ENCODE peak calls at places on chromosomes 7 and 10, in five cellular contexts. K is astrocyte of the spinal cord, A is heart right ventricle, H is B cell, Z is left ventricle myocardium inferior. R is an unnamed sample.

GRCh38 chr10:62613429-62613828 is 191.1 kb upstream of the ADO start:
- DNase-seq in K (peak; percentile 61), A (no peak), H (no peak), Z (no peak), R (no peak)

GRCh38 chr10:16116404-16117304 is 256.3 kb upstream of the MINDY3 start:
- DNase-seq in K (no peak), A (peak; percentile 6), H (no peak), Z (no peak), R (peak; percentile 28)

GRCh38 chr10:77926566-77927342 is at the start of gene DLG5:
- DNase-seq in K (peak; percentile 25), A (peak; percentile 66), H (peak; percentile 51), Z (peak; percentile 73), R (peak; percentile 83)

GRCh38 chr10:30697806-30698205 is 68.3 kb upstream of the LYZL2 start:
- DNase-seq in K (no peak), A (no peak), H (no peak), Z (no peak), R (no peak)

GRCh38 chr7:85595639-85596268 is 408.9 kb upstream of the SEMA3D start:
- DNase-seq in K (peak; percentile 47), A (no peak), H (no peak), Z (no peak), R (no peak)

GRCh38 chr7:123598657-123599056 is 3.0 kb upstream of the ASB15 start:
- DNase-seq in K (no peak), A (no peak), H (no peak), Z (no peak), R (no peak)

GRCh38 chr10:112347709-112348671 is 25.9 kb upstream of the ACSL5 start:
- DNase-seq in K (no peak), A (no peak), H (no peak), Z (no peak), R (peak; percentile 4)

GRCh38 chr7:101527844-101528667 is 101.0 kb downstream of the MYL10 start:
- DNase-seq in K (no peak), A (peak; percentile 21), H (no peak), Z (peak; percentile 33), R (no peak)

GRCh38 chr10:88027570-88027969 is 164.1 kb downstream of the PTEN start:
- DNase-seq in K (no peak), A (no peak), H (peak; percentile 11), Z (no peak), R (peak; percentile 29)

GRCh38 chr7:56447864-56448693 is 331.9 kb upstream of the NUPR2 start:
- DNase-seq in K (no peak), A (no peak), H (no peak), Z (peak; percentile 26), R (no peak)

GRCh38 chr10:13049774-13050420 is 48.4 kb upstream of the CCDC3 start:
- DNase-seq in K (no peak), A (no peak), H (no peak), Z (no peak), R (no peak)

GRCh38 chr7:77923419-77923818 is 124.8 kb downstream of the PHTF2 start:
- DNase-seq in K (no peak), A (no peak), H (no peak), Z (no peak), R (no peak)

GRCh38 chr10:126749030-126749655 is 78.7 kb upstream of the C10orf90 start:
- DNase-seq in K (peak; percentile 85), A (peak; percentile 56), H (peak; percentile 20), Z (peak; percentile 70), R (peak; percentile 31)

GRCh38 chr7:48101880-48102448 is 12.9 kb downstream of the UPP1 start:
- DNase-seq in K (no peak), A (no peak), H (no peak), Z (no peak), R (no peak)

GRCh38 chr10:27720529-27720928 is 25.1 kb downstream of the MKX start:
- DNase-seq in K (no peak), A (no peak), H (no peak), Z (no peak), R (no peak)

GRCh38 chr10:14540062-14540461 is 209.3 kb upstream of the FRMD4A start:
- DNase-seq in K (no peak), A (no peak), H (no peak), Z (no peak), R (no peak)

DNA sequence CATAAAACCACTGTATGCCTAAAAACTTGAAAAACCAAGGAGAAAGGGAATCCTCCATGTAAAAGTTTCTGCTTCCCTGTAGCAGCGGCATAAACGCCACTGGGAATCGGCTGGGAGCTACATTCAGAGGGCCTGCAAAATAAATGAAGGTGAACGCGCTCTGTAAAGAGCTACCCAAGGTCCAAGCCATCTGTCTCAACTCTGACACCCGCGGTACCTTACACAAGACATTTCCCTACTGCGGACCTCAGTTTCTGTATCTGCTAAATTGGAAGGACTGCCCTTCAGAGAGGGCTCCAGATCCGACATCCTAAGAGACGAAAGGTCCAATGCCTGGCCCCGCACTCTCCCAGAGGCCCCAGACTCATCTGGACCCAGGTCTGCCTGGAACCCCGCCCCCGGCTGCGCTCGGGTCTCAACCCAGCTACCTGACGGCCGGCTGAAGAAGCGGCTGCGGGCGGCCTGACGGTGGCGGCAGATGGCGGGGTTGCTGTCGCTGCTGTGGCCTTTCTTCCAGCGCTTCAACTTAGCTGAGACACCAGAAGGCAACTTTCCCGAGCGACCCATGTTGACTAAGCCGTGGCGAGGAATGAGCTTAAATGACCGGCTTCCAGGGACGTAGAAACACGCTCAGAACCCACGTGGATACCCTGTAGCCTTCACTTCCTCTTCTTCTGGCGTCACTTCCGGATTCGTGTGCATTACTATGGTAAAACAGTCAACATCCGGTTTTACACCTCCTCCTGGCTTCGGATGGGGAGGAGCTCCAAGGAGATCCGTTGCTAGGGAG is at the start of gene RRP12:
- DNase-seq in K (peak; percentile 96), A (peak; percentile 96), H (peak; percentile 91), Z (peak; percentile 61), R (peak; percentile 95)
- TF ChIP-seq CTCF in K (peak; percentile 23), A (no peak), H (no peak), Z (no peak), R (no peak)

DNA sequence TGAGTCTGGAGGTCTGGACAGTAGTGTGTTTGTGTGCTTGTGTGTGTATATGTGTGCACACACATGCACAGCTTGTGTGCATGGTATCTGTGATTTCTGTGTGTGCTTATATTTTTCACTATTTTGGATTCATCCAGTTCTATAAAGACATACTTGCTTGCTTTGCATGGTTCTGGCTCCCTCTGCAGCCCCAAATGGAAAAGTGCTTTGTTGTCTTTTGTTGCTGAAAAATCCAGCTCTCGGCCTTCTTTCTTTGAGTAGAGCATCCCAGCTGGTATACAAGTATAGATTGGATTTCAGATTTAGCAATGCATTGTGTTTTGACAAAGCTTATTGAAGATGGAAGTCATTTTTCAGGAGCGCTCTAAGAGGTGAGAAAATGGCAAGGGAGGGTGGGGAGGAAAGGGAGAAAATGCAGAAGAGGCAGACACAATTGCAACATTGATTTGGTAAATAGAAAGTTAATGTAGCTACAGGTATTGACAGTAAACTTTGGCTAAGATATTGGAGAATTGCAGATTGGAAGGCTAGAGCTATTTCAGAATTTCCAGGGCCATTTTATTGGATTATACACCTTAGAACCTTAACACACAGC is 333.9 kb downstream of the AUTS2 start:
- DNase-seq in K (peak; percentile 51), A (peak; percentile 23), H (no peak), Z (no peak), R (no peak)
- TF ChIP-seq CTCF in K (peak; percentile 74), A (peak; percentile 55), H (peak; percentile 75), Z (peak; percentile 78), R (peak; percentile 17)

GRCh38 chr7:70040971-70041766 is 442.9 kb downstream of the AUTS2 start:
- DNase-seq in K (peak; percentile 48), A (no peak), H (no peak), Z (no peak), R (no peak)
- TF ChIP-seq CTCF in K (peak; percentile 52), A (peak; percentile 48), H (peak; percentile 54), Z (peak; percentile 69), R (no peak)

DNA sequence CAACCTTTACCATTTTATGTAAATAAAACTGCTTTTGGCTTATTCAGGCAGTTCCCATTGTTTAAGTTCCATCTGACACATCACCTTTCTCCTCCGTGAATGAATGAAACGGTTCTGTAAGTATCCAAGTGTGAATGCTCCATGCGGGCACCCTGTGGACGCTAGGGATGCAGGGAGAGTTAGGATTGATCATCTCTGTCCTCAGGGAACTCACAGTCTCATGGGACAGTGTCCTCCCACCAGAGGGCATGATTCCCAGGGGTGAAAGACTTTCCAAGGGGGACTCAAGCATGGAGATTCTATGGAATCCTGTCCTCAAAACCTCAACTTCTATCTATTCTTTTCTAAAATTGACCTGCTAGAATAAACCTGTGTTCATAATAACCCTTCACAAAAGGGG is 98.8 kb downstream of the HECW1 start:
- DNase-seq in K (no peak), A (no peak), H (no peak), Z (no peak), R (no peak)
- TF ChIP-seq CTCF in K (peak; percentile 14), A (no peak), H (no peak), Z (no peak), R (no peak)

DNA sequence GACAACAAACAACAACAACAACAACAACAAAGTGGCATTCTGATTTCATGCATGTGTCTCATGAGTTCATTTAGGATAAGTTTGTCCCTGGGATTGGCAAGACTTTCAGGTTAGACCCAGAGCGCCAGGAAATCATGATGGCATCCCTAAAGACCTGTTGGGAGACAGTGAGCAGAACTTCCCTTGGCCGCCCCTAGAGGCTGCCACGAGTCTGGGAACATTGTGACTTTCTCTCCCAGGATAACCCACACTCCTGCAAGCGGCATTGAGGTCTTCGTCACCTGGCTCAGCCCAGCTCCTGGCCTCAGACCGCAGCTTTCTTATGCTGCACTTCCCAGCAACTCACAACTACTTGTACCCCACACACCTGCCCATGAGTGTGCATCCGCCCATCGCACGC is 80.5 kb upstream of the RNF32 start:
- DNase-seq in K (no peak), A (no peak), H (no peak), Z (no peak), R (no peak)
- TF ChIP-seq CTCF in K (peak; percentile 17), A (no peak), H (no peak), Z (no peak), R (no peak)

GRCh38 chr7:148535227-148535626 is 55.3 kb upstream of the C7orf33 start:
- DNase-seq in K (no peak), A (no peak), H (no peak), Z (no peak), R (peak; percentile 25)
- TF ChIP-seq CTCF in K (no peak), A (no peak), H (no peak), Z (no peak), R (no peak)

GRCh38 chr10:119352042-119352441 is 144.7 kb downstream of the GRK5 start:
- DNase-seq in K (no peak), A (no peak), H (no peak), Z (no peak), R (no peak)
- TF ChIP-seq CTCF in K (no peak), A (no peak), H (no peak), Z (no peak), R (no peak)

DNA sequence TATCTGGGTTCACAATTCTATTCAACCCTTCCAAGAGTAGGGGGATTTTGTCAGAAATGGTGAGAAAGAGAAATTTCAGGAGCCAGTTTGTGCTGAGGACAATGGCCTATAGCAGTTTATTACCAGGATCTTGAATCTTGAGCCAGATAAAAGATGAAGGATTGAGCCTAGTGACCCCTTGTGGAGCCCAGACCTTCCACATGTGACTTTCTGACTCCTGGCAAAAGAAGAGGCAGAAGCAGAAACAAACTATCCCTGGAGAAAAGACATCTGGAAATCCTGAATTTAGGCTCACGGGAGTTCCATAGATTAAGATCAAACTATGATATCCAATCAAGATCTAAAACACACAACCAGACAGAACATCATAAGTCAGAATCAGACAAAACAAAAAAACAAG is 60.9 kb upstream of the CHRM2 start:
- DNase-seq in K (no peak), A (no peak), H (no peak), Z (no peak), R (no peak)
- TF ChIP-seq CTCF in K (no peak), A (no peak), H (no peak), Z (no peak), R (no peak)

GRCh38 chr10:93062499-93063216 is 2.1 kb downstream of the CYP26C1 start:
- DNase-seq in K (no peak), A (no peak), H (peak; percentile 83), Z (no peak), R (peak; percentile 84)
- TF ChIP-seq CTCF in K (peak; percentile 37), A (peak; percentile 27), H (peak; percentile 49), Z (peak; percentile 44), R (peak; percentile 56)

R was measured in GM20000.